ENCODE peak calls at places on chromosomes 11 and 22, in five cellular contexts. I, R, A, V and M are unnamed samples.

GRCh38 chr22:18056802-18057474 is 20.9 kb upstream of the PEX26 start:
- DNase-seq in I (peak; percentile 23), R (no peak), A (no peak), V (no peak), M (no peak)

GRCh38 chr11:93895106-93895862 is 44.9 kb upstream of the VSTM5 start:
- DNase-seq in I (peak; percentile 80), R (peak; percentile 42), A (peak; percentile 85), V (peak; percentile 70), M (peak; percentile 65)

GRCh38 chr11:68470304-68470811 is 9.8 kb downstream of the PPP6R3 start:
- DNase-seq in I (no peak), R (no peak), A (no peak), V (no peak), M (peak; percentile 69)

GRCh38 chr11:662689-663274 is 25.7 kb downstream of the DRD4 start:
- DNase-seq in I (peak; percentile 72), R (peak; percentile 78), A (no peak), V (peak; percentile 41), M (peak; percentile 77)

GRCh38 chr11:85137597-85137996 is 489.5 kb downstream of the DLG2 start:
- DNase-seq in I (no peak), R (no peak), A (no peak), V (no peak), M (no peak)

GRCh38 chr11:28228196-28228595 is 120.0 kb downstream of the METTL15 start:
- DNase-seq in I (peak; percentile 50), R (no peak), A (no peak), V (peak; percentile 49), M (no peak)

GRCh38 chr11:125128450-125128849 is 17.0 kb upstream of the TMEM218 start:
- DNase-seq in I (peak; percentile 59), R (no peak), A (peak; percentile 17), V (no peak), M (no peak)

GRCh38 chr11:55714982-55715888 is 53.2 kb downstream of the OR4C6 start:
- DNase-seq in I (peak; percentile 0), R (no peak), A (no peak), V (peak; percentile 58), M (no peak)

GRCh38 chr11:63901660-63902059 is 15.3 kb downstream of the RCOR2 start:
- DNase-seq in I (peak; percentile 46), R (no peak), A (no peak), V (no peak), M (no peak)

GRCh38 chr11:14144905-14145304 is 182.4 kb downstream of the SPON1 start:
- DNase-seq in I (no peak), R (no peak), A (no peak), V (no peak), M (no peak)

GRCh38 chr11:130209128-130209932 is 49.7 kb downstream of the ST14 start:
- DNase-seq in I (no peak), R (no peak), A (no peak), V (no peak), M (no peak)

GRCh38 chr11:47271328-47271727 is 1.4 kb downstream of the MADD start:
- DNase-seq in I (no peak), R (no peak), A (no peak), V (no peak), M (no peak)

GRCh38 chr11:34595960-34596359 is 24.9 kb upstream of the EHF start:
- DNase-seq in I (no peak), R (no peak), A (no peak), V (no peak), M (no peak)

GRCh38 chr22:39170825-39171622 is 18.5 kb upstream of the CBX7 start:
- DNase-seq in I (peak; percentile 78), R (peak; percentile 83), A (no peak), V (peak; percentile 84), M (peak; percentile 83)

GRCh38 chr11:111571829-111572501 is 30.3 kb upstream of the SIK2 start:
- DNase-seq in I (peak; percentile 43), R (no peak), A (no peak), V (no peak), M (no peak)

GRCh38 chr11:134275534-134276395 is at the start of gene GLB1L3:
- DNase-seq in I (peak; percentile 31), R (peak; percentile 23), A (no peak), V (peak; percentile 65), M (peak; percentile 64)

GRCh38 chr11:134164490-134165370 is 59.0 kb downstream of the NCAPD3 start:
- DNase-seq in I (no peak), R (no peak), A (no peak), V (no peak), M (no peak)

GRCh38 chr11:64163951-64164350 is 2.0 kb downstream of the MACROD1 start:
- DNase-seq in I (no peak), R (no peak), A (no peak), V (no peak), M (no peak)

GRCh38 chr22:19109198-19110063 is 12.8 kb downstream of the DGCR2 start:
- DNase-seq in I (peak; percentile 36), R (no peak), A (peak; percentile 60), V (peak; percentile 30), M (no peak)

GRCh38 chr22:17205432-17205831 is 13.8 kb downstream of the ADA2 start:
- DNase-seq in I (no peak), R (no peak), A (no peak), V (peak; percentile 31), M (peak; percentile 17)

GRCh38 chr22:40021401-40022000 is 26.7 kb downstream of the FAM83F start:
- DNase-seq in I (no peak), R (no peak), A (no peak), V (no peak), M (no peak)

GRCh38 chr11:106827687-106828086 is 190.6 kb downstream of the GUCY1A2 start:
- DNase-seq in I (no peak), R (no peak), A (no peak), V (no peak), M (no peak)